ENCODE peak calls at places on chromosome 7, in four cellular contexts. N is A549, U is fibroblast of lung, F is psoas muscle. P is an unnamed sample. For H3K4me1, the result is how much of the 10 kb centered on the place peaks cover.

GRCh38 chr7:129376076-129376777 is 58.0 kb upstream of the STRIP2 start:
- DNase-seq in N (peak), U (peak), F (no peak), P (peak)

GRCh38 chr7:80244206-80244956 is 109.8 kb downstream of the GNAI1 start:
- DNase-seq in N (no peak), U (peak), F (no peak), P (no peak)

GRCh38 chr7:19079066-19079465 is 38.4 kb downstream of the TWIST1 start:
- DNase-seq in N (no peak), U (peak), F (no peak), P (no peak)

GRCh38 chr7:3134715-3135114 is 91.0 kb upstream of the CARD11 start:
- DNase-seq in N (no peak), U (no peak), F (no peak), P (no peak)

GRCh38 chr7:105996860-105997737 is 34.0 kb downstream of the CDHR3 start:
- DNase-seq in N (no peak), U (no peak), F (no peak), P (no peak)

GRCh38 chr7:155358948-155359712 is 61.5 kb downstream of the INSIG1 start:
- DNase-seq in N (no peak), U (no peak), F (peak), P (no peak)

GRCh38 chr7:18020138-18020715 is 7.4 kb downstream of the PRPS1L1 start:
- DNase-seq in N (no peak), U (no peak), F (no peak), P (peak)

GRCh38 chr7:15686209-15686956 is at the start of gene MEOX2:
- DNase-seq in N (peak), U (peak), F (peak), P (peak)

GRCh38 chr7:151735854-151736402 is 141.0 kb downstream of the PRKAG2 start:
- DNase-seq in N (no peak), U (no peak), F (peak), P (no peak)

GRCh38 chr7:29607889-29608288 is 44.3 kb downstream of the PRR15 start:
- DNase-seq in N (peak), U (peak), F (no peak), P (no peak)

GRCh38 chr7:80916770-80917681 is 1.8 kb downstream of the SEMA3C start:
- DNase-seq in N (peak), U (peak), F (no peak), P (no peak)

GRCh38 chr7:45601816-45602540 is 27.8 kb downstream of the ADCY1 start:
- DNase-seq in N (no peak), U (no peak), F (no peak), P (peak)

GRCh38 chr7:20133803-20134202 is 83.4 kb downstream of the MACC1 start:
- DNase-seq in N (no peak), U (no peak), F (no peak), P (no peak)

GRCh38 chr7:18860226-18860625 is 257.2 kb downstream of the TWIST1 start:
- DNase-seq in N (no peak), U (peak), F (no peak), P (no peak)

GRCh38 chr7:39709768-39710291 is 86.5 kb downstream of the RALA start:
- DNase-seq in N (no peak), U (peak), F (no peak), P (no peak)

GRCh38 chr7:19984231-19984632 is 210.8 kb upstream of the TMEM196 start:
- DNase-seq in N (no peak), U (no peak), F (no peak), P (no peak)

GRCh38 chr7:157799076-157799685 is 462.4 kb downstream of the DNAJB6 start:
- DNase-seq in N (no peak), U (no peak), F (peak), P (no peak)

GRCh38 chr7:12111461-12112405 is 99.4 kb upstream of the TMEM106B start:
- DNase-seq in N (no peak), U (peak), F (peak), P (no peak)

GRCh38 chr7:16652255-16652583 is 6.2 kb downstream of the BZW2 start:
- DNase-seq in N (no peak), U (no peak), F (no peak), P (no peak)

GRCh38 chr7:2614646-2615330 is 17.0 kb upstream of the TTYH3 start:
- DNase-seq in N (no peak), U (no peak), F (no peak), P (no peak)

GRCh38 chr7:94301024-94301588 is 93.6 kb upstream of the COL1A2 start:
- DNase-seq in N (peak), U (peak), F (peak), P (peak)

GRCh38 chr7:122453432-122453831 is 148.9 kb upstream of the FEZF1 start:
- DNase-seq in N (no peak), U (no peak), F (no peak), P (no peak)

GRCh38 chr7:47325337-47325736 is 256.6 kb downstream of the TNS3 start:
- DNase-seq in N (no peak), U (no peak), F (no peak), P (no peak)

GRCh38 chr7:10412426-10413019 is 561.1 kb upstream of the PHF14 start:
- DNase-seq in N (peak), U (peak), F (no peak), P (peak)

GRCh38 chr7:40175725-40176510 is 41.1 kb downstream of the SUGCT start:
- DNase-seq in N (no peak), U (peak), F (no peak), P (no peak)

GRCh38 chr7:107652642-107653041 is 8.0 kb upstream of the SLC26A4 start:
- DNase-seq in N (no peak), U (no peak), F (no peak), P (no peak)

GRCh38 chr7:155002411-155003214 is at the start of gene PAXIP1:
- DNase-seq in N (peak), U (no peak), F (peak), P (no peak)

GRCh38 chr7:137920637-137921473 is 74.1 kb upstream of the DGKI start:
- DNase-seq in N (no peak), U (peak), F (no peak), P (no peak)

DNA sequence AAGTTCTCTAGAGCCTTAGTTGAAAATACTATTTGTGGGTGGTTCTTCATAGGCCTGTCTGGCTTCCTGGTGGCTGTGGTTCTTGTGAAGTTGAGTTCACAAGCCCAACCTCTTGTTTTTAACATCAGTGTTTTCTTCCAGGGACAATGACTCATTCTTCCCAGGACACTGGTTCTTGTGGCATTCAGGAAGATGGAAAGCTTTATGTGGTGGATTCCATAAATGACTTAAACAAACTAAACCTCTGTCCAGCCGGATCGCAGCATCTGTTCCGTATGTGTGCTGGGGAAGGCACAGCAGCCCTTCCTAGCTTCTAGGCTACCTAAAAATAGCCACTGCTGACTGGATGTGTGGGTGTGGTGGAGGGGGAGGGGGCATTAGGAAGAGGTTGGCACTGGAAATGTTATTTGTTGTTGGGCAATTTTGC is 3.9 kb downstream of the LSMEM1 start:
- DNase-seq in N (peak), U (peak), F (no peak), P (no peak)
- H3K4me1 ChIP-seq in N (under half), U (under half), F (half or more), P (under half)

GRCh38 chr7:6480323-6480660 is 32.5 kb upstream of the DAGLB start:
- DNase-seq in N (no peak), U (no peak), F (no peak), P (no peak)

GRCh38 chr7:6479067-6479466 is 31.3 kb upstream of the DAGLB start:
- DNase-seq in N (no peak), U (no peak), F (no peak), P (no peak)

GRCh38 chr7:6481445-6481844 is 33.7 kb upstream of the DAGLB start:
- DNase-seq in N (no peak), U (no peak), F (no peak), P (no peak)

GRCh38 chr7:6482743-6483119 is 35.0 kb upstream of the DAGLB start:
- DNase-seq in N (no peak), U (no peak), F (no peak), P (no peak)

GRCh38 chr7:6482307-6482706 is 34.6 kb upstream of the DAGLB start:
- DNase-seq in N (no peak), U (no peak), F (no peak), P (peak)
- H3K4me3 ChIP-seq in N (peak), U (peak), F (peak), P (peak)

GRCh38 chr7:50727711-50728110 is 55.0 kb downstream of the GRB10 start:
- DNase-seq in N (no peak), U (no peak), F (no peak), P (no peak)

GRCh38 chr7:50729962-50730361 is 52.7 kb downstream of the GRB10 start:
- DNase-seq in N (no peak), U (no peak), F (no peak), P (no peak)

GRCh38 chr7:50727072-50727471 is 55.6 kb downstream of the GRB10 start:
- DNase-seq in N (no peak), U (no peak), F (no peak), P (no peak)

GRCh38 chr7:50725774-50726173 is 56.9 kb downstream of the GRB10 start:
- DNase-seq in N (no peak), U (no peak), F (no peak), P (no peak)

DNA sequence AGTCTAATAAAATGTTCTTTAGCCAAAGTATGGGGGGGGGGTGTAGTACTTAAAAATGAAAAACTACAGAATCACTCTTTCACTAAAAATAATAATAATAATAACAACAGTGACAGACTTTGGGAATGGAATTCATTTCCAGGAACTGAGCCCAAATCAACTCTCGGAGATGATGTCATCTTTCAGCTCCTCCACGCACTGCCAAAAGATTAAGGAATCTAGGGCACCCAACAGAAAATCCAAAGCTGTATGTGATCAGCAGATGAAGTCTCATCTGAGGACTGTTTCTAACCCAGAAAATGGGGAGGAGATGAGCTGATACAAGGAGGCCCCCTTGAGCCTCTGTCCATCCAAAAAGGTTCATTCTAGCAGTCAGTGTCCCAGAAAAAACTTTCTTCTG is 54.5 kb downstream of the GRB10 start:
- DNase-seq in N (no peak), U (peak), F (no peak), P (no peak)
- H3K4me1 ChIP-seq in N (under half), U (under half), F (half or more), P (under half)

GRCh38 chr7:23247101-23247601 is 576 bp downstream of the GPNMB start:
- DNase-seq in N (no peak), U (no peak), F (no peak), P (no peak)
- H3K4me3 ChIP-seq in N (no peak), U (peak), F (peak), P (no peak)

GRCh38 chr7:90708841-90709317 is 112.8 kb downstream of the CDK14 start:
- DNase-seq in N (peak), U (no peak), F (no peak), P (peak)
- H3K4me1 ChIP-seq in N (under half), U (under half), F (under half), P (under half)

GRCh38 chr7:123750389-123751230 is 1.8 kb upstream of the WASL start:
- DNase-seq in N (no peak), U (no peak), F (no peak), P (no peak)
- H3K4me3 ChIP-seq in N (peak), U (peak), F (peak), P (peak)

DNA sequence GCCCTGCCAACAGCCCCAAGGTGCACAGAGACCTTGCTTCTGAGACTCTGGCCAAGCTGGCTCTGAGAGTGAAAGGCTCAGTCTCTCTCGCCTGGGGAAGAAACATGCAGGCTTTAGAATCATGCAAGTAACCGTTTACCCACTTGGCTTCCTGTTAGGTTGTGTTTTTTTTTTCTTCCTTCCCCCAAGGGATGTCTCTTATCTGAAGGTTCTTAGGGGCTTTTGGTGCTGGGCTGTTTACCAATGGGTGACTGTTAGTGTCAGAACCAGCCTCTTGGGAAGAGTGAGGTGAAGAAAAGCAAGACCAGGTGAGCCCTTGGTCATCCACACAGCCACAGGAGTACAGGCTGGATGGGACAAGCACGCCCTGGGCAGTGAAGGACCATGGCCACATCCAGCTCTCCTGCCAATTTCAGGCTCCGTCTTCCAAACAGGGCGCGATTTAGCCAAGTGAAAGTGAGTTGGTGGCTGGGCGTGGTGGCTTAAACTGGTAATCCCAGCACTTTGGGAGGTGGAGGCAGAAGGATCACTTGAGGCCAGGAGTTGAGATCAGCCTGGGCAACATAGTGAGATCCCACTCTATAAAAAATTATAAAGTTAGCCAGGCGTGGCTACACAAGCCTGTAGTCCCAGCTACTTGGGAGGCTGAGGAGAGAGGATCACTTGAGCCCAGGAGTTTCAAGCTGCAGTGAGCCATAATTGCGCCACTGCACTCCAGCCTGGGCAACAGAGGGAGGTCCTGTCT is 76.3 kb upstream of the CUX1 start:
- DNase-seq in N (no peak), U (no peak), F (no peak), P (no peak)
- H3K4me1 ChIP-seq in N (under half), U (under half), F (under half), P (under half)

GRCh38 chr7:134327896-134328295 is 11.2 kb upstream of the SLC35B4 start:
- DNase-seq in N (peak), U (peak), F (no peak), P (peak)
- H3K4me3 ChIP-seq in N (no peak), U (no peak), F (no peak), P (no peak)

P was measured in colonic mucosa.